ENCODE peak calls at places on chromosomes 5 and 9, in six cellular contexts. One of them, this sample, is unnamed.

GRCh38 chr5:179311091-179311470 is 34.2 kb downstream of the ADAMTS2 start:
- DNase-seq in occipital lobe: no peak
- DNase-seq in EL: no peak
- DNase-seq in NT2/D1: no peak
- DNase-seq in cardiac muscle cell: no peak
- DNase-seq in HEK293T: no peak
- DNase-seq in this sample: no peak

GRCh38 chr5:37370864-37371726 is at the start of gene NUP155:
- DNase-seq in HEK293T: peak; percentile 92
- DNase-seq in cardiac muscle cell: peak; percentile 98
- DNase-seq in EL: peak; percentile 99
- DNase-seq in NT2/D1: peak; percentile 90
- DNase-seq in occipital lobe: peak; percentile 93
- DNase-seq in this sample: peak; percentile 74

GRCh38 chr9:68546596-68547390 is 6.1 kb upstream of the TMEM252 start:
- DNase-seq in cardiac muscle cell: peak; percentile 48
- DNase-seq in occipital lobe: no peak
- DNase-seq in EL: no peak
- DNase-seq in NT2/D1: no peak
- DNase-seq in HEK293T: no peak
- DNase-seq in this sample: no peak

GRCh38 chr9:14071484-14071883 is 242.5 kb downstream of the NFIB start:
- DNase-seq in HEK293T: peak; percentile 13
- DNase-seq in EL: no peak
- DNase-seq in occipital lobe: no peak
- DNase-seq in NT2/D1: no peak
- DNase-seq in cardiac muscle cell: no peak
- DNase-seq in this sample: no peak

GRCh38 chr5:32390819-32391591 is 53.5 kb downstream of the ZFR start:
- DNase-seq in occipital lobe: no peak
- DNase-seq in EL: peak; percentile 80
- DNase-seq in HEK293T: no peak
- DNase-seq in NT2/D1: no peak
- DNase-seq in cardiac muscle cell: peak; percentile 95
- DNase-seq in this sample: no peak

GRCh38 chr5:171121638-171122037 is 187.4 kb upstream of the TLX3 start:
- DNase-seq in occipital lobe: no peak
- DNase-seq in HEK293T: no peak
- DNase-seq in cardiac muscle cell: no peak
- DNase-seq in EL: no peak
- DNase-seq in NT2/D1: no peak
- DNase-seq in this sample: no peak

GRCh38 chr9:76353280-76353679 is 40.9 kb downstream of the RFK start:
- DNase-seq in occipital lobe: no peak
- DNase-seq in cardiac muscle cell: no peak
- DNase-seq in NT2/D1: no peak
- DNase-seq in EL: peak; percentile 13
- DNase-seq in HEK293T: no peak
- DNase-seq in this sample: no peak

GRCh38 chr5:148290271-148291195 is 21.7 kb upstream of the SPINK7 start:
- DNase-seq in EL: peak; percentile 2
- DNase-seq in NT2/D1: no peak
- DNase-seq in HEK293T: peak; percentile 10
- DNase-seq in cardiac muscle cell: peak; percentile 42
- DNase-seq in occipital lobe: no peak
- DNase-seq in this sample: no peak

GRCh38 chr9:20835364-20836286 is 151.6 kb downstream of the FOCAD start:
- DNase-seq in HEK293T: no peak
- DNase-seq in EL: peak; percentile 14
- DNase-seq in occipital lobe: no peak
- DNase-seq in NT2/D1: no peak
- DNase-seq in cardiac muscle cell: peak; percentile 64
- DNase-seq in this sample: peak; percentile 6

GRCh38 chr5:81837667-81838306 is 86.9 kb upstream of the SSBP2 start:
- DNase-seq in cardiac muscle cell: no peak
- DNase-seq in EL: no peak
- DNase-seq in occipital lobe: no peak
- DNase-seq in NT2/D1: no peak
- DNase-seq in HEK293T: no peak
- DNase-seq in this sample: no peak

GRCh38 chr5:124193371-124193789 is 553.1 kb downstream of the ZNF608 start:
- DNase-seq in occipital lobe: no peak
- DNase-seq in HEK293T: no peak
- DNase-seq in EL: peak; percentile 56
- DNase-seq in NT2/D1: no peak
- DNase-seq in cardiac muscle cell: peak; percentile 77
- DNase-seq in this sample: no peak

GRCh38 chr9:122221223-122221811 is 7.4 kb downstream of the LHX6 start:
- DNase-seq in occipital lobe: no peak
- DNase-seq in cardiac muscle cell: no peak
- DNase-seq in EL: no peak
- DNase-seq in HEK293T: no peak
- DNase-seq in NT2/D1: no peak
- DNase-seq in this sample: no peak

GRCh38 chr9:69758001-69758730 is 1.6 kb downstream of the PTAR1 start:
- DNase-seq in cardiac muscle cell: peak; percentile 50
- DNase-seq in HEK293T: no peak
- DNase-seq in EL: peak; percentile 25
- DNase-seq in NT2/D1: no peak
- DNase-seq in occipital lobe: no peak
- DNase-seq in this sample: no peak

GRCh38 chr5:179343902-179344300 is 1.4 kb downstream of the ADAMTS2 start:
- DNase-seq in cardiac muscle cell: peak; percentile 75
- DNase-seq in HEK293T: peak; percentile 59
- DNase-seq in EL: peak; percentile 68
- DNase-seq in NT2/D1: peak; percentile 60
- DNase-seq in occipital lobe: no peak
- DNase-seq in this sample: peak; percentile 55

GRCh38 chr9:93266521-93267001 is 82.6 kb downstream of the WNK2 start:
- DNase-seq in EL: no peak
- DNase-seq in NT2/D1: no peak
- DNase-seq in cardiac muscle cell: no peak
- DNase-seq in HEK293T: no peak
- DNase-seq in occipital lobe: no peak
- DNase-seq in this sample: no peak

GRCh38 chr5:138745268-138745667 is 8.0 kb upstream of the CTNNA1 start:
- DNase-seq in EL: no peak
- DNase-seq in HEK293T: no peak
- DNase-seq in cardiac muscle cell: no peak
- DNase-seq in occipital lobe: no peak
- DNase-seq in NT2/D1: no peak
- DNase-seq in this sample: no peak

GRCh38 chr5:156366536-156366935 is 39.6 kb downstream of the SGCD start:
- DNase-seq in NT2/D1: no peak
- DNase-seq in HEK293T: no peak
- DNase-seq in cardiac muscle cell: no peak
- DNase-seq in EL: no peak
- DNase-seq in occipital lobe: no peak
- DNase-seq in this sample: no peak

GRCh38 chr9:133445293-133445969 is 14.3 kb upstream of the CACFD1 start:
- DNase-seq in NT2/D1: no peak
- DNase-seq in HEK293T: no peak
- DNase-seq in EL: no peak
- DNase-seq in cardiac muscle cell: no peak
- DNase-seq in occipital lobe: no peak
- DNase-seq in this sample: no peak

GRCh38 chr5:147767048-147767447 is 15.5 kb downstream of the JAKMIP2 start:
- DNase-seq in EL: no peak
- DNase-seq in HEK293T: no peak
- DNase-seq in occipital lobe: no peak
- DNase-seq in NT2/D1: no peak
- DNase-seq in cardiac muscle cell: no peak
- DNase-seq in this sample: no peak

GRCh38 chr9:116190595-116190994 is 37.0 kb downstream of the PAPPA start:
- DNase-seq in cardiac muscle cell: no peak
- DNase-seq in NT2/D1: no peak
- DNase-seq in EL: no peak
- DNase-seq in HEK293T: no peak
- DNase-seq in occipital lobe: no peak
- DNase-seq in this sample: no peak

GRCh38 chr5:68739752-68740151 is 354.1 kb upstream of the SLC30A5 start:
- DNase-seq in HEK293T: no peak
- DNase-seq in cardiac muscle cell: no peak
- DNase-seq in NT2/D1: no peak
- DNase-seq in EL: no peak
- DNase-seq in occipital lobe: no peak
- DNase-seq in this sample: no peak

GRCh38 chr5:17880869-17881268 is 246.6 kb downstream of the TAF11L14 start:
- DNase-seq in occipital lobe: no peak
- DNase-seq in HEK293T: no peak
- DNase-seq in EL: no peak
- DNase-seq in cardiac muscle cell: no peak
- DNase-seq in NT2/D1: no peak
- DNase-seq in this sample: no peak

GRCh38 chr5:139886213-139886612 is 90.6 kb downstream of the PSD2 start:
- DNase-seq in cardiac muscle cell: no peak
- DNase-seq in NT2/D1: no peak
- DNase-seq in EL: no peak
- DNase-seq in occipital lobe: no peak
- DNase-seq in HEK293T: no peak
- DNase-seq in this sample: no peak

GRCh38 chr5:142748568-142749249 is 21.5 kb upstream of the ARHGAP26 start:
- DNase-seq in NT2/D1: peak; percentile 28
- DNase-seq in HEK293T: peak; percentile 41
- DNase-seq in occipital lobe: no peak
- DNase-seq in EL: no peak
- DNase-seq in cardiac muscle cell: no peak
- DNase-seq in this sample: no peak

GRCh38 chr5:150155258-150156032 is at the start of gene PDGFRB:
- DNase-seq in NT2/D1: no peak
- DNase-seq in cardiac muscle cell: peak; percentile 97
- DNase-seq in HEK293T: no peak
- DNase-seq in occipital lobe: peak; percentile 83
- DNase-seq in EL: peak; percentile 92
- DNase-seq in this sample: peak; percentile 58

GRCh38 chr9:546797-547223 is 294.7 kb upstream of the DMRT1 start:
- DNase-seq in cardiac muscle cell: peak; percentile 95
- DNase-seq in NT2/D1: peak; percentile 9
- DNase-seq in occipital lobe: peak; percentile 18
- DNase-seq in EL: peak; percentile 8
- DNase-seq in HEK293T: no peak
- DNase-seq in this sample: no peak

GRCh38 chr5:152884006-152884405 is 478.9 kb upstream of the NMUR2 start:
- DNase-seq in EL: no peak
- DNase-seq in HEK293T: no peak
- DNase-seq in occipital lobe: no peak
- DNase-seq in cardiac muscle cell: no peak
- DNase-seq in NT2/D1: no peak
- DNase-seq in this sample: no peak

GRCh38 chr5:163506726-163507125 is 1.3 kb downstream of the MAT2B start:
- DNase-seq in EL: peak; percentile 42
- DNase-seq in occipital lobe: no peak
- DNase-seq in cardiac muscle cell: no peak
- DNase-seq in HEK293T: no peak
- DNase-seq in NT2/D1: no peak
- DNase-seq in this sample: no peak

GRCh38 chr5:171421331-171422262 is 2.1 kb downstream of the FGF18 start:
- DNase-seq in HEK293T: no peak
- DNase-seq in NT2/D1: no peak
- DNase-seq in occipital lobe: no peak
- DNase-seq in cardiac muscle cell: no peak
- DNase-seq in EL: no peak
- DNase-seq in this sample: no peak